ENCODE peak calls at places on chromosomes 7 and 10, in nine cellular contexts. One of them, this sample, is unnamed.

GRCh38 chr10:103507235-103508191 is 14.0 kb downstream of the NEURL1 start:
- DNase-seq in endothelial cell: no peak
- DNase-seq in mesendoderm: peak
- DNase-seq in Panc1: no peak
- DNase-seq in pons: no peak
- DNase-seq in T-helper 22 cell: no peak
- DNase-seq in astrocyte of the spinal cord: no peak
- DNase-seq in activated T-cell treated with anti-CD3 and anti-CD28 coated beads for 1 hour: no peak
- DNase-seq in nucleus accumbens: no peak
- DNase-seq in this sample: no peak

GRCh38 chr10:62924344-62924748 is 108.2 kb upstream of the EGR2 start:
- DNase-seq in endothelial cell: no peak
- DNase-seq in mesendoderm: peak
- DNase-seq in Panc1: no peak
- DNase-seq in pons: no peak
- DNase-seq in T-helper 22 cell: no peak
- DNase-seq in astrocyte of the spinal cord: no peak
- DNase-seq in activated T-cell treated with anti-CD3 and anti-CD28 coated beads for 1 hour: no peak
- DNase-seq in nucleus accumbens: no peak
- DNase-seq in this sample: peak

GRCh38 chr7:16428672-16429071 is 7.3 kb upstream of the CRPPA start:
- DNase-seq in endothelial cell: no peak
- DNase-seq in mesendoderm: no peak
- DNase-seq in Panc1: no peak
- DNase-seq in pons: no peak
- DNase-seq in T-helper 22 cell: no peak
- DNase-seq in astrocyte of the spinal cord: peak
- DNase-seq in activated T-cell treated with anti-CD3 and anti-CD28 coated beads for 1 hour: no peak
- DNase-seq in nucleus accumbens: no peak
- DNase-seq in this sample: no peak

GRCh38 chr10:124565565-124566221 is 104.1 kb downstream of the LHPP start:
- DNase-seq in endothelial cell: peak
- DNase-seq in mesendoderm: peak
- DNase-seq in Panc1: no peak
- DNase-seq in pons: no peak
- DNase-seq in T-helper 22 cell: no peak
- DNase-seq in astrocyte of the spinal cord: no peak
- DNase-seq in activated T-cell treated with anti-CD3 and anti-CD28 coated beads for 1 hour: no peak
- DNase-seq in nucleus accumbens: no peak
- DNase-seq in this sample: no peak

GRCh38 chr10:131576341-131577177 is 265.0 kb upstream of the TCERG1L start:
- DNase-seq in endothelial cell: no peak
- DNase-seq in mesendoderm: no peak
- DNase-seq in Panc1: no peak
- DNase-seq in pons: no peak
- DNase-seq in T-helper 22 cell: no peak
- DNase-seq in astrocyte of the spinal cord: no peak
- DNase-seq in activated T-cell treated with anti-CD3 and anti-CD28 coated beads for 1 hour: no peak
- DNase-seq in nucleus accumbens: no peak
- DNase-seq in this sample: no peak

GRCh38 chr10:22246680-22247391 is 29.0 kb upstream of the EBLN1 start:
- DNase-seq in endothelial cell: no peak
- DNase-seq in mesendoderm: no peak
- DNase-seq in Panc1: peak
- DNase-seq in pons: no peak
- DNase-seq in T-helper 22 cell: peak
- DNase-seq in astrocyte of the spinal cord: peak
- DNase-seq in activated T-cell treated with anti-CD3 and anti-CD28 coated beads for 1 hour: no peak
- DNase-seq in nucleus accumbens: no peak
- DNase-seq in this sample: peak

GRCh38 chr7:122561326-122561725 is 137.6 kb downstream of the RNF133 start:
- DNase-seq in endothelial cell: no peak
- DNase-seq in mesendoderm: no peak
- DNase-seq in Panc1: no peak
- DNase-seq in pons: no peak
- DNase-seq in T-helper 22 cell: no peak
- DNase-seq in astrocyte of the spinal cord: no peak
- DNase-seq in activated T-cell treated with anti-CD3 and anti-CD28 coated beads for 1 hour: no peak
- DNase-seq in nucleus accumbens: no peak
- DNase-seq in this sample: no peak

GRCh38 chr7:142583424-142583823 is 165.8 kb upstream of the PRSS1 start:
- DNase-seq in endothelial cell: no peak
- DNase-seq in mesendoderm: peak
- DNase-seq in Panc1: peak
- DNase-seq in pons: no peak
- DNase-seq in T-helper 22 cell: no peak
- DNase-seq in astrocyte of the spinal cord: peak
- DNase-seq in activated T-cell treated with anti-CD3 and anti-CD28 coated beads for 1 hour: no peak
- DNase-seq in nucleus accumbens: no peak
- DNase-seq in this sample: peak

GRCh38 chr7:81308643-81309354 is 389.9 kb upstream of the SEMA3C start:
- DNase-seq in endothelial cell: no peak
- DNase-seq in mesendoderm: peak
- DNase-seq in Panc1: no peak
- DNase-seq in pons: no peak
- DNase-seq in T-helper 22 cell: no peak
- DNase-seq in astrocyte of the spinal cord: no peak
- DNase-seq in activated T-cell treated with anti-CD3 and anti-CD28 coated beads for 1 hour: no peak
- DNase-seq in nucleus accumbens: no peak
- DNase-seq in this sample: no peak

GRCh38 chr10:114881462-114881861 is 56.5 kb upstream of the TRUB1 start:
- DNase-seq in endothelial cell: no peak
- DNase-seq in mesendoderm: peak
- DNase-seq in Panc1: no peak
- DNase-seq in pons: no peak
- DNase-seq in T-helper 22 cell: no peak
- DNase-seq in astrocyte of the spinal cord: peak
- DNase-seq in activated T-cell treated with anti-CD3 and anti-CD28 coated beads for 1 hour: no peak
- DNase-seq in nucleus accumbens: no peak
- DNase-seq in this sample: no peak

GRCh38 chr10:58513189-58514101 is 773 bp downstream of the BICC1 start:
- DNase-seq in endothelial cell: peak
- DNase-seq in mesendoderm: peak
- DNase-seq in Panc1: no peak
- DNase-seq in pons: peak
- DNase-seq in T-helper 22 cell: no peak
- DNase-seq in astrocyte of the spinal cord: peak
- DNase-seq in activated T-cell treated with anti-CD3 and anti-CD28 coated beads for 1 hour: no peak
- DNase-seq in nucleus accumbens: peak
- DNase-seq in this sample: peak

GRCh38 chr7:47428052-47428779 is 153.7 kb downstream of the TNS3 start:
- DNase-seq in endothelial cell: no peak
- DNase-seq in mesendoderm: no peak
- DNase-seq in Panc1: no peak
- DNase-seq in pons: no peak
- DNase-seq in T-helper 22 cell: no peak
- DNase-seq in astrocyte of the spinal cord: no peak
- DNase-seq in activated T-cell treated with anti-CD3 and anti-CD28 coated beads for 1 hour: no peak
- DNase-seq in nucleus accumbens: no peak
- DNase-seq in this sample: no peak

GRCh38 chr10:90992462-90992861 is 71.6 kb upstream of the ANKRD1 start:
- DNase-seq in endothelial cell: no peak
- DNase-seq in mesendoderm: no peak
- DNase-seq in Panc1: no peak
- DNase-seq in pons: no peak
- DNase-seq in T-helper 22 cell: no peak
- DNase-seq in astrocyte of the spinal cord: no peak
- DNase-seq in activated T-cell treated with anti-CD3 and anti-CD28 coated beads for 1 hour: no peak
- DNase-seq in nucleus accumbens: no peak
- DNase-seq in this sample: no peak

GRCh38 chr7:99497771-99498545 is 2.1 kb downstream of the ZNF394 start:
- DNase-seq in endothelial cell: no peak
- DNase-seq in mesendoderm: no peak
- DNase-seq in Panc1: no peak
- DNase-seq in pons: no peak
- DNase-seq in T-helper 22 cell: no peak
- DNase-seq in astrocyte of the spinal cord: no peak
- DNase-seq in activated T-cell treated with anti-CD3 and anti-CD28 coated beads for 1 hour: no peak
- DNase-seq in nucleus accumbens: no peak
- DNase-seq in this sample: no peak

GRCh38 chr10:4647138-4647785 is 178.7 kb upstream of the AKR1E2 start:
- DNase-seq in endothelial cell: no peak
- DNase-seq in mesendoderm: no peak
- DNase-seq in Panc1: no peak
- DNase-seq in pons: no peak
- DNase-seq in T-helper 22 cell: no peak
- DNase-seq in astrocyte of the spinal cord: peak
- DNase-seq in activated T-cell treated with anti-CD3 and anti-CD28 coated beads for 1 hour: no peak
- DNase-seq in nucleus accumbens: no peak
- DNase-seq in this sample: no peak

GRCh38 chr10:30748152-30748845 is 118.7 kb upstream of the LYZL2 start:
- DNase-seq in endothelial cell: no peak
- DNase-seq in mesendoderm: no peak
- DNase-seq in Panc1: no peak
- DNase-seq in pons: no peak
- DNase-seq in T-helper 22 cell: no peak
- DNase-seq in astrocyte of the spinal cord: no peak
- DNase-seq in activated T-cell treated with anti-CD3 and anti-CD28 coated beads for 1 hour: no peak
- DNase-seq in nucleus accumbens: no peak
- DNase-seq in this sample: no peak

GRCh38 chr10:71621783-71622526 is 97.6 kb downstream of the C10orf105 start:
- DNase-seq in endothelial cell: no peak
- DNase-seq in mesendoderm: peak
- DNase-seq in Panc1: no peak
- DNase-seq in pons: peak
- DNase-seq in T-helper 22 cell: no peak
- DNase-seq in astrocyte of the spinal cord: peak
- DNase-seq in activated T-cell treated with anti-CD3 and anti-CD28 coated beads for 1 hour: no peak
- DNase-seq in nucleus accumbens: no peak
- DNase-seq in this sample: peak

GRCh38 chr7:102431617-102432298 is 1.6 kb upstream of the ORAI2 start:
- DNase-seq in endothelial cell: no peak
- DNase-seq in mesendoderm: peak
- DNase-seq in Panc1: no peak
- DNase-seq in pons: peak
- DNase-seq in T-helper 22 cell: peak
- DNase-seq in astrocyte of the spinal cord: no peak
- DNase-seq in activated T-cell treated with anti-CD3 and anti-CD28 coated beads for 1 hour: peak
- DNase-seq in nucleus accumbens: no peak
- DNase-seq in this sample: peak

GRCh38 chr7:74364061-74364460 is 74.9 kb downstream of the CLIP2 start:
- DNase-seq in endothelial cell: peak
- DNase-seq in mesendoderm: peak
- DNase-seq in Panc1: no peak
- DNase-seq in pons: no peak
- DNase-seq in T-helper 22 cell: no peak
- DNase-seq in astrocyte of the spinal cord: no peak
- DNase-seq in activated T-cell treated with anti-CD3 and anti-CD28 coated beads for 1 hour: no peak
- DNase-seq in nucleus accumbens: no peak
- DNase-seq in this sample: no peak

This sample was measured in foreskin keratinocyte.